ENCODE peak calls at places on chromosomes 5 and 9, in nine cellular contexts. One of them, this sample, is unnamed.

GRCh38 chr5:150600951-150601773 is 39.3 kb upstream of the SYNPO start:
- DNase-seq in Peyer's patch: no peak
- DNase-seq in prostate gland: no peak
- DNase-seq in HepG2: no peak
- DNase-seq in suprapubic skin: no peak
- DNase-seq in cardiac muscle cell: no peak
- DNase-seq in pancreas: no peak
- DNase-seq in ovary: no peak
- DNase-seq in uterus: no peak
- DNase-seq in this sample: no peak

GRCh38 chr5:6753851-6754250 is 40.6 kb downstream of the TENT4A start:
- DNase-seq in cardiac muscle cell: no peak
- DNase-seq in uterus: no peak
- DNase-seq in prostate gland: no peak
- DNase-seq in Peyer's patch: no peak
- DNase-seq in pancreas: no peak
- DNase-seq in ovary: peak; percentile 23
- DNase-seq in suprapubic skin: peak; percentile 51
- DNase-seq in HepG2: no peak
- DNase-seq in this sample: no peak

GRCh38 chr5:80070338-80071056 is 35.3 kb downstream of the THBS4 start:
- DNase-seq in Peyer's patch: no peak
- DNase-seq in suprapubic skin: no peak
- DNase-seq in ovary: no peak
- DNase-seq in uterus: no peak
- DNase-seq in HepG2: no peak
- DNase-seq in prostate gland: no peak
- DNase-seq in cardiac muscle cell: no peak
- DNase-seq in pancreas: no peak
- DNase-seq in this sample: no peak

GRCh38 chr5:65766159-65766558 is 44.2 kb downstream of the NLN start:
- DNase-seq in ovary: no peak
- DNase-seq in Peyer's patch: no peak
- DNase-seq in suprapubic skin: no peak
- DNase-seq in pancreas: no peak
- DNase-seq in prostate gland: no peak
- DNase-seq in HepG2: no peak
- DNase-seq in cardiac muscle cell: no peak
- DNase-seq in uterus: no peak
- DNase-seq in this sample: no peak

GRCh38 chr9:7206221-7206758 is 448.5 kb downstream of the KDM4C start:
- DNase-seq in HepG2: no peak
- DNase-seq in suprapubic skin: no peak
- DNase-seq in ovary: no peak
- DNase-seq in cardiac muscle cell: no peak
- DNase-seq in Peyer's patch: no peak
- DNase-seq in uterus: no peak
- DNase-seq in pancreas: no peak
- DNase-seq in prostate gland: no peak
- DNase-seq in this sample: no peak

GRCh38 chr9:126109575-126109974 is 217.1 kb upstream of the MVB12B start:
- DNase-seq in prostate gland: no peak
- DNase-seq in uterus: no peak
- DNase-seq in suprapubic skin: peak; percentile 25
- DNase-seq in cardiac muscle cell: no peak
- DNase-seq in ovary: no peak
- DNase-seq in HepG2: no peak
- DNase-seq in Peyer's patch: no peak
- DNase-seq in pancreas: no peak
- DNase-seq in this sample: no peak

GRCh38 chr5:144189800-144190429 is 19.2 kb downstream of the KCTD16 start:
- DNase-seq in ovary: no peak
- DNase-seq in prostate gland: no peak
- DNase-seq in suprapubic skin: no peak
- DNase-seq in uterus: no peak
- DNase-seq in HepG2: no peak
- DNase-seq in cardiac muscle cell: no peak
- DNase-seq in pancreas: no peak
- DNase-seq in Peyer's patch: peak; percentile 58
- DNase-seq in this sample: no peak

GRCh38 chr9:21030389-21031035 is 928 bp downstream of the HACD4 start:
- DNase-seq in uterus: no peak
- DNase-seq in prostate gland: no peak
- DNase-seq in suprapubic skin: no peak
- DNase-seq in ovary: no peak
- DNase-seq in Peyer's patch: no peak
- DNase-seq in pancreas: no peak
- DNase-seq in cardiac muscle cell: no peak
- DNase-seq in HepG2: no peak
- DNase-seq in this sample: no peak

GRCh38 chr5:65721775-65722574 is at the start of the genes NLN and SGTB:
- DNase-seq in Peyer's patch: peak; percentile 86
- DNase-seq in suprapubic skin: peak; percentile 86
- DNase-seq in prostate gland: peak; percentile 87
- DNase-seq in uterus: peak; percentile 88
- DNase-seq in pancreas: peak; percentile 92
- DNase-seq in cardiac muscle cell: peak; percentile 92
- DNase-seq in ovary: peak; percentile 91
- DNase-seq in HepG2: peak; percentile 63
- DNase-seq in this sample: peak; percentile 94

GRCh38 chr9:128420651-128421473 is at the start of gene CERCAM:
- DNase-seq in cardiac muscle cell: peak; percentile 80
- DNase-seq in prostate gland: peak; percentile 42
- DNase-seq in uterus: peak; percentile 79
- DNase-seq in ovary: peak; percentile 77
- DNase-seq in HepG2: peak; percentile 34
- DNase-seq in suprapubic skin: no peak
- DNase-seq in pancreas: peak; percentile 80
- DNase-seq in Peyer's patch: peak; percentile 67
- DNase-seq in this sample: no peak
- H3K27ac ChIP-seq in cardiac muscle cell: no peak within 1 kb of the TSS
- H3K27ac ChIP-seq in prostate gland: peak within 1 kb of the TSS; percentile 84
- H3K27ac ChIP-seq in uterus: peak within 1 kb of the TSS; percentile 93
- H3K27ac ChIP-seq in ovary: peak within 1 kb of the TSS; percentile 53
- H3K27ac ChIP-seq in HepG2: peak within 1 kb of the TSS; percentile 38
- H3K27ac ChIP-seq in suprapubic skin: peak within 1 kb of the TSS; percentile 37
- H3K27ac ChIP-seq in pancreas: peak within 1 kb of the TSS; percentile 22
- H3K27ac ChIP-seq in Peyer's patch: peak within 1 kb of the TSS; percentile 69
- H3K27ac ChIP-seq in this sample: peak within 1 kb of the TSS; percentile 87

GRCh38 chr9:99113418-99114048 is 8.6 kb downstream of the TGFBR1 start:
- DNase-seq in prostate gland: no peak
- DNase-seq in cardiac muscle cell: no peak
- DNase-seq in HepG2: no peak
- DNase-seq in Peyer's patch: no peak
- DNase-seq in pancreas: no peak
- DNase-seq in uterus: no peak
- DNase-seq in suprapubic skin: no peak
- DNase-seq in ovary: no peak
- DNase-seq in this sample: no peak
- H3K4me3 ChIP-seq in prostate gland: no peak overlapping the region
- H3K4me3 ChIP-seq in cardiac muscle cell: no peak overlapping the region
- H3K4me3 ChIP-seq in HepG2: no peak overlapping the region
- H3K4me3 ChIP-seq in Peyer's patch: no peak overlapping the region
- H3K4me3 ChIP-seq in pancreas: no peak overlapping the region
- H3K4me3 ChIP-seq in uterus: no peak overlapping the region
- H3K4me3 ChIP-seq in suprapubic skin: no peak overlapping the region
- H3K4me3 ChIP-seq in ovary: no peak overlapping the region
- H3K4me3 ChIP-seq in this sample: no peak overlapping the region

DNA sequence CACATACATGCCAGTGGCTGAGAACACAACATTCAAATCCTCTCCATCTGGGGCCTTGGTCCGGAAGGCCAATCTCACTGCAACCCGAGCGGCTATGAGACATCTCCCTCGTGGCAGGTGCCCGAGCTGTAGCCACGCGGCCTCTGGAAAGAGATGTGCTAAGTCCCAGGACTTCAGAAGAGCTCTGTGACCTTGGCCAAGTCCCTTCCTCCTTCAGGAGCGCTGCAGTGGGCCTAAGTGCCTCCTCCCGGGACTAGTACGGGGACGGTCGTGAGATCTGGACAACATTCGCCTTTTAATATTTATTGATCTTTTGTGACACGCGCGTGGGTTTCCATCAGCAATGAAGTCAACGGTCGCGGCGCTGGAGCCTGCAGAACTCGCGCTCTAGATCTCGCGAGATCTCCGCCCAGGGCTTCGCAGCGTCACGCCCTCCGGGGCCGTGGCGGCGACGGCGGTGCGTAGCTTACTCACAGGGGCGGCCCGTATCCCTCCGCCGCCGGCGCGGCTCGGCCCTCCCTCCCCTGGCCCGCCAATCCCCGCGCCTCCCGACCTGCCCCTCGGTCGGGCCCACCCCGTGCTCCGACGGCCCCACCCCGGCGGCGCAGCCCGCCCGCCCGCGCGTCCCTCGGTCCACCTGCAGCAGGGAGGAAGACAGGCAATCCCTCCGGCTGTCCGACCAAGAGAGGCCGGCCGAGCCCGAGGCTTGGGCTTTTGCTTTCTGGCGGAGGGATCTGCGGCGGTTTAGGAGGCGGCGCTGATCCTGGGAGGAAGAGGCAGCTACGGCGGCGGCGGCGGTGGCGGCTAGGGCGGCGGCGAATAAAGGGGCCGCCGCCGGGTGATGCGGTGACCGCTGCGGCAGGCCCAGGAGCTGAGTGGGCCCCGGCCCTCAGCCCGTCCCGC is at the start of gene UBE2D2:
- DNase-seq in prostate gland: peak; percentile 96
- DNase-seq in ovary: peak; percentile 98
- DNase-seq in suprapubic skin: peak; percentile 96
- DNase-seq in uterus: peak; percentile 98
- DNase-seq in Peyer's patch: peak; percentile 97
- DNase-seq in cardiac muscle cell: peak; percentile 98
- DNase-seq in pancreas: peak; percentile 99
- DNase-seq in HepG2: peak; percentile 90
- DNase-seq in this sample: peak; percentile 96
- TF ChIP-seq CTCF in prostate gland: no peak
- TF ChIP-seq CTCF in ovary: no peak
- TF ChIP-seq CTCF in suprapubic skin: no peak
- TF ChIP-seq CTCF in uterus: no peak
- TF ChIP-seq CTCF in Peyer's patch: no peak
- TF ChIP-seq CTCF in cardiac muscle cell: no peak
- TF ChIP-seq CTCF in pancreas: no peak
- TF ChIP-seq CTCF in HepG2: peak; percentile 10
- TF ChIP-seq CTCF in this sample: peak; percentile 24

DNA sequence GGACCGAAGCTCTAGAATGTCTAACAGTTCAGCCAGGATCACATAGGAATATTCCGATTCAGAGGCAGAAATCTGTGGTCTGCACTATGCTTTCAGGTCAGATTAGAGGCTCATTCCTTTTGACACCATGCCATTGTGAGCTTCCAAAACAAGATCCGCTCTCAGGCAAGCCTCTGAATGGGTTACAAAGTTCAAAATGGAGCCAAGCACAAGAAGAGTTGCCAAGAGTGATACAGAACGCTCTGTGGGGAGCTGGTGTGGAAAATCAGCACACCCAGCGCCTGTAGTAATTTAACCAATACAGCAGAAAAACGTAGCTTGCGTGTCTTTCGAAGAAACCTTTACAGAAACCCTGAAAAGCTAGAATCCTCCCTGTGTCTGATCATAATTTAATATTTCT is 33.4 kb upstream of the FAT2 start:
- DNase-seq in HepG2: no peak
- DNase-seq in pancreas: no peak
- DNase-seq in Peyer's patch: no peak
- DNase-seq in suprapubic skin: no peak
- DNase-seq in ovary: no peak
- DNase-seq in prostate gland: no peak
- DNase-seq in uterus: no peak
- DNase-seq in cardiac muscle cell: no peak
- DNase-seq in this sample: no peak
- H3K27ac ChIP-seq in HepG2: no peak overlapping the region
- H3K27ac ChIP-seq in pancreas: no peak overlapping the region
- H3K27ac ChIP-seq in Peyer's patch: no peak overlapping the region
- H3K27ac ChIP-seq in suprapubic skin: no peak overlapping the region
- H3K27ac ChIP-seq in ovary: no peak overlapping the region
- H3K27ac ChIP-seq in prostate gland: no peak overlapping the region
- H3K27ac ChIP-seq in uterus: no peak overlapping the region
- H3K27ac ChIP-seq in cardiac muscle cell: no peak overlapping the region
- H3K27ac ChIP-seq in this sample: no peak overlapping the region

DNA sequence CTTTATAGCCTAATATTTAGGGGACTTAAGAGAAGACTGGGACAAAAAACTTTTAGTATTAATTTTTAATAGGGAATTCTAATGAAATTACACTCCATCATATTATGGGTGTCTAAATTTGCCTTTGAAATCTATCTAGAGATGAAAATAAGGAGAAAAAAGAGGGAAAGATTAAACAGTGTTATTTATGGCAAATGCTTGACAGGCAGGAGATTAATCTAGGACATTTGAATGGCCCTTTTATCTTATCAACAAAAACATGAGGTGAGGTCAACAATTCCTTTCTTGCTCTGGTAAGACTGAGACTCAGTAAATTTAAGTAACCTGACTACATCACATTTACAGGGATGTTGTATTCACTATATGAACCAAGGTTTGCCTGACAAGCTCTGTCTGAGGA is 852.8 kb upstream of the CTNND2 start:
- DNase-seq in ovary: no peak
- DNase-seq in cardiac muscle cell: no peak
- DNase-seq in suprapubic skin: no peak
- DNase-seq in uterus: no peak
- DNase-seq in pancreas: no peak
- DNase-seq in HepG2: no peak
- DNase-seq in Peyer's patch: no peak
- DNase-seq in prostate gland: no peak
- DNase-seq in this sample: no peak
- H3K4me3 ChIP-seq in ovary: no peak overlapping the region
- H3K4me3 ChIP-seq in cardiac muscle cell: no peak overlapping the region
- H3K4me3 ChIP-seq in suprapubic skin: no peak overlapping the region
- H3K4me3 ChIP-seq in uterus: no peak overlapping the region
- H3K4me3 ChIP-seq in pancreas: no peak overlapping the region
- H3K4me3 ChIP-seq in HepG2: no peak overlapping the region
- H3K4me3 ChIP-seq in Peyer's patch: no peak overlapping the region
- H3K4me3 ChIP-seq in prostate gland: no peak overlapping the region
- H3K4me3 ChIP-seq in this sample: no peak overlapping the region